ENCODE peak calls at places on chromosome 15, in six cellular contexts. One of them, this sample, is unnamed.

GRCh38 chr15:28955160-28955502 is 69.4 kb downstream of the APBA2 start:
- DNase-seq in brain pericyte: no peak
- DNase-seq in prostate gland: no peak
- DNase-seq in dorsolateral prefrontal cortex: no peak
- DNase-seq in left ventricle myocardium inferior: no peak
- DNase-seq in activated naive CD4-positive, alpha-beta T cell: no peak
- DNase-seq in this sample: no peak

GRCh38 chr15:45417303-45417950 is 39.1 kb upstream of the GATM start:
- DNase-seq in left ventricle myocardium inferior: no peak
- DNase-seq in activated naive CD4-positive, alpha-beta T cell: no peak
- DNase-seq in brain pericyte: no peak
- DNase-seq in prostate gland: no peak
- DNase-seq in dorsolateral prefrontal cortex: no peak
- DNase-seq in this sample: no peak

GRCh38 chr15:85725564-85725963 is 69.2 kb downstream of the KLHL25 start:
- DNase-seq in brain pericyte: no peak
- DNase-seq in prostate gland: no peak
- DNase-seq in left ventricle myocardium inferior: no peak
- DNase-seq in activated naive CD4-positive, alpha-beta T cell: no peak
- DNase-seq in dorsolateral prefrontal cortex: no peak
- DNase-seq in this sample: no peak

GRCh38 chr15:45795487-45796069 is 160.7 kb downstream of the SQOR start:
- DNase-seq in left ventricle myocardium inferior: no peak
- DNase-seq in brain pericyte: no peak
- DNase-seq in dorsolateral prefrontal cortex: no peak
- DNase-seq in prostate gland: peak
- DNase-seq in activated naive CD4-positive, alpha-beta T cell: no peak
- DNase-seq in this sample: peak

GRCh38 chr15:82567661-82568060 is 27.4 kb upstream of the RPS17 start:
- DNase-seq in activated naive CD4-positive, alpha-beta T cell: no peak
- DNase-seq in brain pericyte: no peak
- DNase-seq in prostate gland: no peak
- DNase-seq in left ventricle myocardium inferior: no peak
- DNase-seq in dorsolateral prefrontal cortex: no peak
- DNase-seq in this sample: no peak

GRCh38 chr15:26001201-26001600 is 138.1 kb upstream of the ATP10A start:
- DNase-seq in brain pericyte: no peak
- DNase-seq in left ventricle myocardium inferior: no peak
- DNase-seq in dorsolateral prefrontal cortex: no peak
- DNase-seq in prostate gland: no peak
- DNase-seq in activated naive CD4-positive, alpha-beta T cell: no peak
- DNase-seq in this sample: no peak

GRCh38 chr15:28264166-28264565 is 57.8 kb downstream of the HERC2 start:
- DNase-seq in dorsolateral prefrontal cortex: no peak
- DNase-seq in brain pericyte: no peak
- DNase-seq in activated naive CD4-positive, alpha-beta T cell: no peak
- DNase-seq in prostate gland: no peak
- DNase-seq in left ventricle myocardium inferior: no peak
- DNase-seq in this sample: no peak

GRCh38 chr15:76501726-76502125 is 165.2 kb downstream of the ISL2 start:
- DNase-seq in brain pericyte: no peak
- DNase-seq in dorsolateral prefrontal cortex: no peak
- DNase-seq in prostate gland: no peak
- DNase-seq in activated naive CD4-positive, alpha-beta T cell: no peak
- DNase-seq in left ventricle myocardium inferior: no peak
- DNase-seq in this sample: no peak

GRCh38 chr15:68352401-68353062 is 75.0 kb downstream of the FEM1B start:
- DNase-seq in brain pericyte: peak
- DNase-seq in left ventricle myocardium inferior: no peak
- DNase-seq in activated naive CD4-positive, alpha-beta T cell: no peak
- DNase-seq in prostate gland: peak
- DNase-seq in dorsolateral prefrontal cortex: no peak
- DNase-seq in this sample: no peak

GRCh38 chr15:71043373-71043772 is 71.9 kb upstream of the THSD4 start:
- DNase-seq in activated naive CD4-positive, alpha-beta T cell: no peak
- DNase-seq in brain pericyte: no peak
- DNase-seq in prostate gland: no peak
- DNase-seq in left ventricle myocardium inferior: no peak
- DNase-seq in dorsolateral prefrontal cortex: no peak
- DNase-seq in this sample: no peak

GRCh38 chr15:88215249-88215648 is 41.3 kb downstream of the NTRK3 start:
- DNase-seq in dorsolateral prefrontal cortex: no peak
- DNase-seq in left ventricle myocardium inferior: no peak
- DNase-seq in activated naive CD4-positive, alpha-beta T cell: no peak
- DNase-seq in prostate gland: no peak
- DNase-seq in brain pericyte: no peak
- DNase-seq in this sample: no peak

GRCh38 chr15:25847066-25847465 is 16.1 kb downstream of the ATP10A start:
- DNase-seq in brain pericyte: no peak
- DNase-seq in dorsolateral prefrontal cortex: no peak
- DNase-seq in prostate gland: no peak
- DNase-seq in left ventricle myocardium inferior: no peak
- DNase-seq in activated naive CD4-positive, alpha-beta T cell: no peak
- DNase-seq in this sample: no peak

GRCh38 chr15:74995779-74996765 is 709 bp downstream of the SCAMP5 start:
- DNase-seq in prostate gland: no peak
- DNase-seq in brain pericyte: no peak
- DNase-seq in left ventricle myocardium inferior: no peak
- DNase-seq in activated naive CD4-positive, alpha-beta T cell: no peak
- DNase-seq in dorsolateral prefrontal cortex: peak
- DNase-seq in this sample: no peak

This sample was measured in NCI-H1930.